ENCODE peak calls at places on chromosomes 5 and 9, in four cellular contexts. One of them, this sample, is unnamed.

GRCh38 chr5:72600401-72600981 is 93.3 kb upstream of the ZNF366 start:
- DNase-seq in fibroblast of lung: peak
- DNase-seq in A549: peak
- DNase-seq in foreskin fibroblast: peak
- DNase-seq in this sample: peak

GRCh38 chr9:134501266-134502181 is 140.1 kb upstream of the COL5A1 start:
- DNase-seq in fibroblast of lung: peak
- DNase-seq in A549: no peak
- DNase-seq in foreskin fibroblast: no peak
- DNase-seq in this sample: no peak

GRCh38 chr5:72467987-72468386 is 39.2 kb downstream of the ZNF366 start:
- DNase-seq in fibroblast of lung: peak
- DNase-seq in A549: no peak
- DNase-seq in foreskin fibroblast: peak
- DNase-seq in this sample: peak

GRCh38 chr9:86687788-86688187 is 259.5 kb downstream of the GAS1 start:
- DNase-seq in fibroblast of lung: peak
- DNase-seq in A549: no peak
- DNase-seq in foreskin fibroblast: no peak
- DNase-seq in this sample: no peak

GRCh38 chr5:3340471-3340870 is 255.2 kb upstream of the IRX1 start:
- DNase-seq in fibroblast of lung: no peak
- DNase-seq in A549: no peak
- DNase-seq in foreskin fibroblast: no peak
- DNase-seq in this sample: no peak

GRCh38 chr5:113510836-113511451 is 2.5 kb upstream of the YTHDC2 start:
- DNase-seq in fibroblast of lung: peak
- DNase-seq in A549: no peak
- DNase-seq in foreskin fibroblast: no peak
- DNase-seq in this sample: peak

GRCh38 chr5:7391215-7391614 is 4.7 kb upstream of the ADCY2 start:
- DNase-seq in fibroblast of lung: peak
- DNase-seq in A549: no peak
- DNase-seq in foreskin fibroblast: no peak
- DNase-seq in this sample: no peak

GRCh38 chr9:80797841-80798688 is 891.3 kb downstream of the TLE1 start:
- DNase-seq in fibroblast of lung: peak
- DNase-seq in A549: no peak
- DNase-seq in foreskin fibroblast: peak
- DNase-seq in this sample: peak

GRCh38 chr9:100869321-100869720 is 159.2 kb upstream of the PLPPR1 start:
- DNase-seq in fibroblast of lung: peak
- DNase-seq in A549: no peak
- DNase-seq in foreskin fibroblast: no peak
- DNase-seq in this sample: no peak

GRCh38 chr9:98806394-98807069 is 938 bp upstream of the GALNT12 start:
- DNase-seq in fibroblast of lung: peak
- DNase-seq in A549: no peak
- DNase-seq in foreskin fibroblast: no peak
- DNase-seq in this sample: peak

GRCh38 chr5:150142800-150143724 is 12.6 kb downstream of the PDGFRB start:
- DNase-seq in fibroblast of lung: peak
- DNase-seq in A549: peak
- DNase-seq in foreskin fibroblast: peak
- DNase-seq in this sample: peak

GRCh38 chr5:179823937-179824744 is 3.4 kb downstream of the SQSTM1 start:
- DNase-seq in fibroblast of lung: no peak
- DNase-seq in A549: no peak
- DNase-seq in foreskin fibroblast: no peak
- DNase-seq in this sample: no peak

GRCh38 chr5:175466700-175467318 is 11.6 kb upstream of the SFXN1 start:
- DNase-seq in fibroblast of lung: peak
- DNase-seq in A549: no peak
- DNase-seq in foreskin fibroblast: no peak
- DNase-seq in this sample: peak

GRCh38 chr5:179415291-179416060 is 70.2 kb upstream of the ADAMTS2 start:
- DNase-seq in fibroblast of lung: no peak
- DNase-seq in A549: no peak
- DNase-seq in foreskin fibroblast: no peak
- DNase-seq in this sample: no peak

GRCh38 chr9:108209132-108209700 is 646.6 kb downstream of the ACTL7B start:
- DNase-seq in fibroblast of lung: no peak
- DNase-seq in A549: no peak
- DNase-seq in foreskin fibroblast: no peak
- DNase-seq in this sample: no peak

GRCh38 chr9:127923771-127924170 is 6.8 kb downstream of the PIP5KL1 start:
- DNase-seq in fibroblast of lung: peak
- DNase-seq in A549: no peak
- DNase-seq in foreskin fibroblast: peak
- DNase-seq in this sample: peak

GRCh38 chr5:156942064-156942463 is 21.0 kb downstream of the TIMD4 start:
- DNase-seq in fibroblast of lung: no peak
- DNase-seq in A549: no peak
- DNase-seq in foreskin fibroblast: no peak
- DNase-seq in this sample: no peak

GRCh38 chr5:7814816-7815215 is 36.1 kb downstream of the CFAP90 start:
- DNase-seq in fibroblast of lung: no peak
- DNase-seq in A549: no peak
- DNase-seq in foreskin fibroblast: no peak
- DNase-seq in this sample: no peak

GRCh38 chr9:133760713-133761290 is 22.6 kb upstream of the SARDH start:
- DNase-seq in fibroblast of lung: no peak
- DNase-seq in A549: no peak
- DNase-seq in foreskin fibroblast: no peak
- DNase-seq in this sample: no peak

GRCh38 chr9:136282272-136282861 is 21.5 kb downstream of the CCDC187 start:
- DNase-seq in fibroblast of lung: no peak
- DNase-seq in A549: no peak
- DNase-seq in foreskin fibroblast: no peak
- DNase-seq in this sample: no peak

GRCh38 chr5:10695759-10696543 is 65.1 kb downstream of the DAP start:
- DNase-seq in fibroblast of lung: peak
- DNase-seq in A549: no peak
- DNase-seq in foreskin fibroblast: no peak
- DNase-seq in this sample: peak

GRCh38 chr9:38226491-38226951 is 157.5 kb upstream of the SHB start:
- DNase-seq in fibroblast of lung: peak
- DNase-seq in A549: no peak
- DNase-seq in foreskin fibroblast: no peak
- DNase-seq in this sample: no peak

GRCh38 chr5:6633469-6634326 is 458 bp downstream of the SRD5A1 start:
- DNase-seq in fibroblast of lung: no peak
- DNase-seq in A549: peak
- DNase-seq in foreskin fibroblast: peak
- DNase-seq in this sample: no peak

GRCh38 chr5:179055436-179055835 is 4.7 kb upstream of the ZNF354C start:
- DNase-seq in fibroblast of lung: no peak
- DNase-seq in A549: no peak
- DNase-seq in foreskin fibroblast: no peak
- DNase-seq in this sample: no peak

GRCh38 chr9:99239341-99240055 is 17.4 kb downstream of the SEC61B start:
- DNase-seq in fibroblast of lung: peak
- DNase-seq in A549: no peak
- DNase-seq in foreskin fibroblast: peak
- DNase-seq in this sample: peak

GRCh38 chr5:66348387-66349125 is 204.5 kb downstream of the SREK1 start:
- DNase-seq in fibroblast of lung: no peak
- DNase-seq in A549: no peak
- DNase-seq in foreskin fibroblast: no peak
- DNase-seq in this sample: no peak

GRCh38 chr9:114603183-114603582 is 7.9 kb upstream of the TMEM268 start:
- DNase-seq in fibroblast of lung: no peak
- DNase-seq in A549: no peak
- DNase-seq in foreskin fibroblast: no peak
- DNase-seq in this sample: no peak

GRCh38 chr5:121430538-121430937 is 421.1 kb upstream of the FTMT start:
- DNase-seq in fibroblast of lung: peak
- DNase-seq in A549: no peak
- DNase-seq in foreskin fibroblast: no peak
- DNase-seq in this sample: no peak

GRCh38 chr9:121529237-121529987 is 29.8 kb upstream of the GGTA1 start:
- DNase-seq in fibroblast of lung: peak
- DNase-seq in A549: no peak
- DNase-seq in foreskin fibroblast: peak
- DNase-seq in this sample: peak

GRCh38 chr9:135022191-135022870 is 65.1 kb upstream of the OLFM1 start:
- DNase-seq in fibroblast of lung: no peak
- DNase-seq in A549: no peak
- DNase-seq in foreskin fibroblast: no peak
- DNase-seq in this sample: no peak

GRCh38 chr5:31663519-31663918 is 24.6 kb downstream of the PDZD2 start:
- DNase-seq in fibroblast of lung: peak
- DNase-seq in A549: no peak
- DNase-seq in foreskin fibroblast: no peak
- DNase-seq in this sample: peak

GRCh38 chr5:31661257-31661656 is 22.3 kb downstream of the PDZD2 start:
- DNase-seq in fibroblast of lung: no peak
- DNase-seq in A549: no peak
- DNase-seq in foreskin fibroblast: no peak
- DNase-seq in this sample: no peak

GRCh38 chr5:31664566-31664965 is 25.6 kb downstream of the PDZD2 start:
- DNase-seq in fibroblast of lung: peak
- DNase-seq in A549: peak
- DNase-seq in foreskin fibroblast: no peak
- DNase-seq in this sample: no peak
- TF ChIP-seq CTCF in fibroblast of lung: no peak
- TF ChIP-seq CTCF in A549: peak
- TF ChIP-seq CTCF in foreskin fibroblast: no peak
- TF ChIP-seq CTCF in this sample: no peak

GRCh38 chr5:9183989-9184388 is 361.9 kb downstream of the SEMA5A start:
- DNase-seq in fibroblast of lung: no peak
- DNase-seq in A549: no peak
- DNase-seq in foreskin fibroblast: no peak
- DNase-seq in this sample: no peak
- H3K4me3 ChIP-seq in fibroblast of lung: no peak
- H3K4me3 ChIP-seq in A549: no peak
- H3K4me3 ChIP-seq in foreskin fibroblast: no peak
- H3K4me3 ChIP-seq in this sample: no peak

GRCh38 chr5:99646011-99646647 is 717.3 kb upstream of the CHD1 start:
- DNase-seq in fibroblast of lung: peak
- DNase-seq in A549: no peak
- DNase-seq in foreskin fibroblast: no peak
- DNase-seq in this sample: no peak

GRCh38 chr5:99651296-99651695 is 722.5 kb upstream of the CHD1 start:
- DNase-seq in fibroblast of lung: no peak
- DNase-seq in A549: no peak
- DNase-seq in foreskin fibroblast: no peak
- DNase-seq in this sample: no peak
- TF ChIP-seq CTCF in fibroblast of lung: no peak
- TF ChIP-seq CTCF in A549: no peak
- TF ChIP-seq CTCF in foreskin fibroblast: no peak
- TF ChIP-seq CTCF in this sample: no peak

GRCh38 chr9:3433754-3434153 is 92.0 kb downstream of the RFX3 start:
- DNase-seq in fibroblast of lung: no peak
- DNase-seq in A549: no peak
- DNase-seq in foreskin fibroblast: no peak
- DNase-seq in this sample: no peak
- H3K4me3 ChIP-seq in fibroblast of lung: no peak
- H3K4me3 ChIP-seq in A549: no peak
- H3K4me3 ChIP-seq in foreskin fibroblast: no peak
- H3K4me3 ChIP-seq in this sample: no peak

DNA sequence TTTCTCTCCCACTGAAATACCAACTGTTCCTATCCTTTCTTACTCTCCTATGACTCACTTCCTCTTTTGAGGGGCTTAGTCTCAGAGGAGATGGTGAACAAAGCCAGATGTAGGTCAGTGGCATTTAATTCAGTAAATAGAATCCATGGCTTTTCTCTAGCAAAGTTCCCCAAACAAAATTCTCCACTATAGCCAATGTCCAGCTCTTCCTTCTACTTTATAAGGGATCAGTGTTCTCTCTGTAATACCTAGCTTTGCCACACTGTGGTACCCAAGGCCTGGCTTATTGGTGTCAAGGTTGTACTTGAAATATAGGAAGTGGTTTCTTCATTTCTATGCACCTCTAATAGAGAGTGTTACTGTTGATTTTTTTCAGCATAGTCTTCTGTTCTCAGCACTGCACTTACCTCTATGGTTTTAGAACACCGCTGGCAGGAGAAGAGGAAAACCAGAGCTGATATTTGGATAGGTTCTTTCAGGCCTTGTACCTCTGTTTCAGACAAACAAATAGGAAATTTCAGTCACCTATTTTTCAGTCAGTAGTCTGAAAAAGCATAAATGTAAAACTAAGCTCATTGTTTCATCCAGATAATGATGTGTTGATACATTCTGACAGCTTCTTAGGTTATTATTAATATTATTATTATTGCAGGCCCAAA is 40.6 kb upstream of the ITGA2 start:
- DNase-seq in fibroblast of lung: peak
- DNase-seq in A549: peak
- DNase-seq in foreskin fibroblast: peak
- DNase-seq in this sample: peak
- TF ChIP-seq CTCF in fibroblast of lung: peak
- TF ChIP-seq CTCF in A549: peak
- TF ChIP-seq CTCF in foreskin fibroblast: peak
- TF ChIP-seq CTCF in this sample: peak

DNA sequence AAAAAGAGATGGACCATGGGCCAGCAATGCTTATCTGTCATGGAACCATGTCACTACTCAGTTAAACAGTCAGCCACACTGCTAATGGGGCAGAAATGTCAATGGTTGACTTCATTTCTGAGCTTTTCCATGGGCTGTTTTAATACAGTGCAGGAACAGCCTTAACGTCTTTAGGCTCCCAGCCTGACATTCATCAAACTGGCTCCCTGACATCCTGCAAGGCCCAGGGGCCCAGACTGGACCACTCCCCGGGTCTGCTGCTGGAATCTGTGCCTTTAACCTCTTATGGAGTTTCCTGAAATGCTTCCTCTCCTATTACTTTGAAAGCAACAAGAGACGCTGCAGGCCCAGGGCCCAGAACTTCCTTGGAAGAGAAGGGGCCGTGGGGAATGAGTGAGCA is 216.8 kb upstream of the PANK3 start:
- DNase-seq in fibroblast of lung: no peak
- DNase-seq in A549: no peak
- DNase-seq in foreskin fibroblast: no peak
- DNase-seq in this sample: no peak
- H3K4me3 ChIP-seq in fibroblast of lung: no peak
- H3K4me3 ChIP-seq in A549: no peak
- H3K4me3 ChIP-seq in foreskin fibroblast: no peak
- H3K4me3 ChIP-seq in this sample: no peak

GRCh38 chr9:130090915-130091314 is 37.2 kb downstream of the GPR107 start:
- DNase-seq in fibroblast of lung: no peak
- DNase-seq in A549: no peak
- DNase-seq in foreskin fibroblast: no peak
- DNase-seq in this sample: no peak
- TF ChIP-seq CTCF in fibroblast of lung: no peak
- TF ChIP-seq CTCF in A549: no peak
- TF ChIP-seq CTCF in foreskin fibroblast: no peak
- TF ChIP-seq CTCF in this sample: no peak

GRCh38 chr9:130825809-130826208 is 9.2 kb upstream of the ABL1 start:
- DNase-seq in fibroblast of lung: no peak
- DNase-seq in A549: no peak
- DNase-seq in foreskin fibroblast: no peak
- DNase-seq in this sample: no peak
- H3K4me3 ChIP-seq in fibroblast of lung: peak
- H3K4me3 ChIP-seq in A549: no peak
- H3K4me3 ChIP-seq in foreskin fibroblast: no peak
- H3K4me3 ChIP-seq in this sample: no peak